ENCODE peak calls at places on chromosomes 2 and 18, in four cellular contexts. F, H, J and X are unnamed samples.

GRCh38 chr2:136173126-136173525 is 55.2 kb upstream of the CXCR4 start:
- DNase-seq in H (no peak), F (no peak), J (no peak), X (no peak)

GRCh38 chr2:234673961-234674759 is 177.3 kb upstream of the ARL4C start:
- DNase-seq in F (no peak), J (no peak), H (no peak), X (no peak)

GRCh38 chr2:120886967-120887672 is 151.5 kb downstream of the GLI2 start:
- DNase-seq in F (peak), J (no peak), H (no peak), X (no peak)

GRCh38 chr18:79868811-79869541 is 71.2 kb downstream of the KCNG2 start:
- DNase-seq in F (no peak), J (no peak), H (no peak), X (no peak)

GRCh38 chr2:104033399-104033798 is 820.5 kb upstream of the POU3F3 start:
- DNase-seq in F (peak), J (no peak), H (no peak), X (no peak)

GRCh38 chr2:176986579-176986978 is 226.0 kb upstream of the HNRNPA3 start:
- DNase-seq in F (no peak), H (no peak), J (no peak), X (no peak)

GRCh38 chr2:13260401-13260800 is 543.7 kb downstream of the TRIB2 start:
- DNase-seq in H (no peak), J (no peak), F (no peak), X (no peak)

GRCh38 chr2:240796543-240797499 is 23.2 kb downstream of the KIF1A start:
- DNase-seq in H (no peak), F (no peak), J (no peak), X (no peak)

GRCh38 chr2:222440670-222441422 is 16.5 kb downstream of the SGPP2 start:
- DNase-seq in F (no peak), H (no peak), J (no peak), X (no peak)

GRCh38 chr2:174797792-174798276 is 33.6 kb upstream of the CHRNA1 start:
- DNase-seq in F (no peak), H (no peak), J (no peak), X (no peak)

GRCh38 chr2:214126135-214126534 is 284.7 kb upstream of the VWC2L start:
- DNase-seq in J (no peak), F (no peak), H (no peak), X (no peak)

GRCh38 chr2:230908595-230909191 is 16.3 kb downstream of the GPR55 start:
- DNase-seq in J (peak), H (no peak), F (peak), X (peak)

GRCh38 chr2:24837996-24838513 is 44.8 kb downstream of the CENPO start:
- DNase-seq in J (no peak), H (no peak), F (no peak), X (no peak)